ENCODE peak calls at places on chromosomes 1 and 21, in five cellular contexts. H is left ventricle myocardium inferior, W is GM23248, O is prostate gland, F is ovary. Q is an unnamed sample.
A peak's percentile ranks its signal among the peaks of the same experiment; 100 is the strongest.

GRCh38 chr1:228021526-228022030 is 14.8 kb downstream of the WNT3A start:
- DNase-seq in H (no peak), F (no peak), W (no peak), O (no peak), Q (no peak)

GRCh38 chr1:234600418-234601216 is 9.4 kb downstream of the IRF2BP2 start:
- DNase-seq in O (no peak), F (peak; percentile 64), W (peak; percentile 55), H (peak; percentile 59), Q (peak; percentile 73)

GRCh38 chr1:169060906-169061683 is 45.4 kb upstream of the ATP1B1 start:
- DNase-seq in H (no peak), F (no peak), O (no peak), W (no peak), Q (no peak)

GRCh38 chr1:33387512-33388079 is 43.3 kb downstream of the PHC2 start:
- DNase-seq in O (no peak), W (peak; percentile 96), F (no peak), H (no peak), Q (no peak)

GRCh38 chr1:50109647-50110075 is 941 bp downstream of the ELAVL4 start:
- DNase-seq in F (no peak), W (peak; percentile 4), O (no peak), H (no peak), Q (no peak)

GRCh38 chr1:113617438-113618141 is 141.7 kb downstream of the PHTF1 start:
- DNase-seq in F (no peak), H (no peak), O (no peak), W (peak; percentile 69), Q (no peak)

GRCh38 chr1:47235280-47235679 is 3.3 kb upstream of the TAL1 start:
- DNase-seq in W (no peak), F (no peak), O (no peak), H (peak; percentile 46), Q (no peak)

GRCh38 chr1:169019419-169020058 is 87.0 kb upstream of the ATP1B1 start:
- DNase-seq in W (no peak), H (no peak), F (no peak), O (no peak), Q (peak; percentile 67)

GRCh38 chr1:11434926-11435325 is 44.0 kb upstream of the DISP3 start:
- DNase-seq in W (no peak), H (no peak), F (no peak), O (no peak), Q (no peak)

GRCh38 chr1:197799271-197799670 is 24.0 kb upstream of the DENND1B start:
- DNase-seq in W (peak; percentile 91), F (no peak), H (no peak), O (no peak), Q (no peak)

GRCh38 chr1:225480825-225481434 is 53.1 kb upstream of the LBR start:
- DNase-seq in W (peak; percentile 49), O (no peak), F (no peak), H (no peak), Q (peak; percentile 83)

DNA sequence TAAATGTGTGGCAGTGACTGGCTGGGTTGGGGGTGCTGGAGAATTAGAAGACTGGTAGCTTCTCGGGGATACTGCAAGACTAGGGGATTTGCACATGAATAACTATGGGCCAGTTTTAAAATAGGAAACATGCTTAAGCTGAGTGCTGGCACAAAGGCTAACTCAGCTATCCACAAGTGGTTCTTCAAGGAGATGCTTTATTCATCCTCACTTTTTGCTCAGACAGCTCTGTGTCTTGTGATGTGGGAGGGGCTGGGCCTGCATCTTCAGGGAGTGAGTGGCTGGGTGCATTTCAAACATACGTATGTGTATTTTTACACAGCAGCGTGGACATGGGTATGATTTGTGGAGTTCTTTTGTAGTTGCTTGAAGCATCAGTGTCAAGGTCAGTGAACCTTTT is 2.3 kb downstream of the COQ8A start:
- DNase-seq in W (no peak), O (no peak), H (no peak), F (no peak), Q (no peak)
- H3K4me1 ChIP-seq in W (peaks cover 8% of the 10 kb centered on the region), O (peaks cover 10% of the 10 kb centered on the region), H (peaks cover 86% of the 10 kb centered on the region), F (peaks cover 40% of the 10 kb centered on the region), Q (peaks cover 38% of the 10 kb centered on the region)

GRCh38 chr1:24186993-24187790 is at the start of gene IFNLR1:
- DNase-seq in W (peak; percentile 63), F (peak; percentile 58), O (peak; percentile 88), H (peak; percentile 50), Q (peak; percentile 86)

GRCh38 chr1:24193046-24193445 is 6.0 kb upstream of the IFNLR1 start:
- DNase-seq in F (no peak), O (no peak), W (peak; percentile 18), H (no peak), Q (no peak)

GRCh38 chr1:24189528-24189927 is 2.4 kb upstream of the IFNLR1 start:
- DNase-seq in F (no peak), O (no peak), H (no peak), W (no peak), Q (no peak)

GRCh38 chr1:24191860-24192259 is 4.8 kb upstream of the IFNLR1 start:
- DNase-seq in O (no peak), F (no peak), W (peak; percentile 62), H (no peak), Q (no peak)

DNA sequence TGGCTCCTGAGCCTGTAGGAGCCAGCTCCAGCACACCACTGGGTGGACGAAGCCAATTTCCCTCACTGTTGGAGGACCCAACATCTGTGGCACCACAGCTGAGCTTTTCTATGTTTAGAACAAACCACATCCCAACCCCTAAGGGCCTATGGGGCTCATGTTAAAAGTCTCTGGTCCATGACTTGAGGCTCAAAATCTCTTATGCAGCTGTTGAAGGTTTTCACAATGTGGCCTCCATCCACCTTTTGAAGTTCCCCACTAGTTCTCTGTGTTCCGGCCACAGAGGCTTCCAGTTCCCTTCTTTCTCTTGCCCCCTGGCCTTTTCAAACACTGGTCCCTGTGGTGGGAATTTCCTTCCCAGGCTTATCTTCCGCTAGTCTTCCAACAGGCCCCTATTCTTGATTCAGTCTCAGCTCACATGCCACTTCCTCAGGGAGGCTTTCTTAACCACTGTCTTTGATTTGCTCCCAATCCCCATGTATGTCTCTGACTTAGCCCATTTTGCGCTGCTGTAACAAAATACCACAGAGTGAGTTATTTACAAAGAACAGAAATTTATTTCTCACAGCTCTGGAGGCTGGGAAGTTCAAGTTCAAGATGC is 4.0 kb upstream of the IFNLR1 start:
- DNase-seq in H (no peak), W (no peak), F (no peak), O (no peak), Q (no peak)
- H3K4me1 ChIP-seq in H (peaks cover 18% of the 10 kb centered on the region), W (no peaks in the 10 kb centered on the region), F (no peaks in the 10 kb centered on the region), O (no peaks in the 10 kb centered on the region), Q (no peaks in the 10 kb centered on the region)

GRCh38 chr1:99675994-99676393 is 30.1 kb downstream of the PALMD start:
- DNase-seq in F (no peak), W (no peak), H (no peak), O (no peak), Q (no peak)

GRCh38 chr1:99682291-99682751 is 36.4 kb downstream of the PALMD start:
- DNase-seq in H (no peak), F (no peak), O (no peak), W (peak; percentile 78), Q (no peak)

GRCh38 chr1:99677416-99677815 is 31.5 kb downstream of the PALMD start:
- DNase-seq in H (no peak), W (no peak), O (no peak), F (no peak), Q (no peak)

GRCh38 chr1:99681583-99681982 is 35.7 kb downstream of the PALMD start:
- DNase-seq in H (no peak), W (no peak), O (no peak), F (no peak), Q (no peak)

DNA sequence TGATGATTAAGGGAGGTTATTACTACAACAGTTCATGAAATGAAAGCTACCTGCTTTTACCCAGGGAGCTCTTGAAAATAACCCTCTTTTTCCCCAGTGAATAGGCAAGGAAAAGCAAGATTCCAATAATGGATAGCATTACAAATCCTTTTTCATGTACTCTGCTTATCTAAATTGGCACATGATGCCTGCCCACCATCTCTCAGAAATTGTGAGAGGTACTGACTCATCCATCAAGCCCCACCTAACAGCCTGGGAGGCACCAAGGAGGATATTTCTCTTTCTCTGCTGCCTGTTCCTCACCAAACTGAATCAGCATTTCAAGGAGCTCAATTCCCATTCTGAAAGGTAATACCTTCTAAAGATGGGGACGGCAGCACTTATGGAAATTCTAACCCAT is 34.3 kb downstream of the PALMD start:
- DNase-seq in F (no peak), H (no peak), O (no peak), W (peak; percentile 50), Q (no peak)
- H3K4me1 ChIP-seq in F (no peaks in the 10 kb centered on the region), H (peaks cover 90% of the 10 kb centered on the region), O (no peaks in the 10 kb centered on the region), W (peaks cover 26% of the 10 kb centered on the region), Q (no peaks in the 10 kb centered on the region)

DNA sequence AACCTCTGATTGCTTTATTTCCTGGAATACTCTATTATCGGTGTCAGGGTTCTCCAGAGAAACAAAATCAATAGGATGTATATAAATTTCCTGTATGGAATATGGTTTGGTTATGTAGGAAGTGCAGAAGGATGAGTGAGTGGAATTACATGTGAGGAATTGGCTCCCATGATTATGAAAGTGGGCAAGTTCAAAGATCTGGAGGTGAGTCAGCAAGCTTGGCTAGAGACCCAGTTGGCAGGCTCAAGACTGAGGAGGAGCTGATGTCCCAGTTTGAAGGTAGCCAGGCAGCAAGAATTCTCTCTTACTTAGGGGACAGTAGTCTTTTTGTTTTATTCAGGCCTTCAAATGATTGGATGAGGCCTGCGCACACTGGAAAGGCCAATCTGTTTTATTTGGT is 57.5 kb downstream of the MAP3K7CL start:
- DNase-seq in H (no peak), W (peak; percentile 94), O (peak; percentile 66), F (no peak), Q (no peak)
- H3K4me1 ChIP-seq in H (peaks cover 3% of the 10 kb centered on the region), W (peaks cover 63% of the 10 kb centered on the region), O (peaks cover 3% of the 10 kb centered on the region), F (peaks cover 7% of the 10 kb centered on the region), Q (no peaks in the 10 kb centered on the region)

GRCh38 chr1:8377382-8377928 is 59.5 kb downstream of the SLC45A1 start:
- DNase-seq in F (no peak), H (no peak), W (no peak), O (no peak), Q (no peak)
- H3K4me1 ChIP-seq in F (peaks cover 39% of the 10 kb centered on the region), H (peaks cover 97% of the 10 kb centered on the region), W (peaks cover 27% of the 10 kb centered on the region), O (peaks cover 58% of the 10 kb centered on the region), Q (no peaks in the 10 kb centered on the region)

GRCh38 chr1:203302461-203302860 is 2.9 kb upstream of the BTG2 start:
- DNase-seq in H (no peak), O (no peak), F (peak; percentile 24), W (no peak), Q (no peak)
- H3K4me1 ChIP-seq in H (peaks cover 33% of the 10 kb centered on the region), O (no peaks in the 10 kb centered on the region), F (peaks cover 5% of the 10 kb centered on the region), W (peaks cover 3% of the 10 kb centered on the region), Q (no peaks in the 10 kb centered on the region)

DNA sequence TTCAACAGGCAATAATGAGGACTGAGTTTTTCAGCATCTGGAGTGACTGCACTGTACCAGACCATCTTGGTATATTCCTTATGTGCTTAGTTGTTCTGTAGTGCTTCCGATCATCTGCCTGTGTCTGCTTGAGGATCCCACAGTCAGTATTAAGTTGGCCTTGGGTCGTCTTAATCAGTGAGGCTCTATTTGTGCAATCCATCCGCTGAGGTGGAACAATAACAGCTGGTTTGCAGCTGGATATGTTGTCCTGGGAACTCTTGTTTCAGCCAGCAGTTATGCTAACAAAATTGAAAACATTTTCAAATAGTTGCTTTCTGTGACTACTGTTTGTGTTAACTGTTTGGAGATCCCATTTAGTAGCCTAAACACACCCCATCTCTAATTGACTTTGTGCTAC is 73.7 kb downstream of the LAMC1 start:
- DNase-seq in F (peak; percentile 34), W (peak; percentile 74), H (no peak), O (no peak), Q (no peak)
- H3K4me1 ChIP-seq in F (peaks cover 30% of the 10 kb centered on the region), W (peaks cover 89% of the 10 kb centered on the region), H (peaks cover 95% of the 10 kb centered on the region), O (no peaks in the 10 kb centered on the region), Q (no peaks in the 10 kb centered on the region)

GRCh38 chr21:38377165-38378093 is 120.6 kb downstream of the KCNJ15 start:
- DNase-seq in O (no peak), W (peak; percentile 47), H (no peak), F (no peak), Q (no peak)
- H3K4me1 ChIP-seq in O (no peaks in the 10 kb centered on the region), W (peaks cover 20% of the 10 kb centered on the region), H (peaks cover 15% of the 10 kb centered on the region), F (no peaks in the 10 kb centered on the region), Q (no peaks in the 10 kb centered on the region)

Q was measured in colonic mucosa.